ENCODE peak calls at places on chromosomes 2 and 18, in four cellular contexts. C is RPMI7951, L is fibroblast of the conjunctiva, T is dorsolateral prefrontal cortex. B is an unnamed sample.

GRCh38 chr2:195331124-195331523 is 325.9 kb upstream of the SLC39A10 start:
- DNase-seq in L (no peak), C (no peak), T (no peak), B (no peak)

GRCh38 chr2:86562485-86562890 is 755 bp downstream of the CHMP3 start:
- DNase-seq in L (no peak), C (no peak), T (no peak), B (no peak)

GRCh38 chr2:171046056-171046560 is 114.6 kb downstream of the TLK1 start:
- DNase-seq in C (no peak), L (no peak), T (no peak), B (peak)

GRCh38 chr2:10977003-10977402 is 65.3 kb downstream of the KCNF1 start:
- DNase-seq in C (peak), L (no peak), T (no peak), B (no peak)

GRCh38 chr2:176088048-176088936 is 4.2 kb upstream of the HOXD13 start:
- DNase-seq in C (peak), L (no peak), T (peak), B (peak)

GRCh38 chr2:3256655-3257054 is 121.0 kb downstream of the EIPR1 start:
- DNase-seq in T (no peak), L (no peak), C (no peak), B (no peak)

GRCh38 chr2:200301953-200302628 is 4.4 kb upstream of the SPATS2L start:
- DNase-seq in C (no peak), L (no peak), T (no peak), B (no peak)

GRCh38 chr2:196677404-196677803 is 37.9 kb downstream of the CCDC150 start:
- DNase-seq in T (no peak), C (peak), L (peak), B (peak)

GRCh38 chr18:45386256-45386655 is 229.0 kb upstream of the SLC14A2 start:
- DNase-seq in C (peak), L (peak), T (peak), B (peak)

GRCh38 chr18:395481-396250 is 104.8 kb downstream of the COLEC12 start:
- DNase-seq in C (peak), L (peak), T (no peak), B (peak)

GRCh38 chr18:25365242-25365641 is 13.3 kb upstream of the ZNF521 start:
- DNase-seq in T (no peak), L (no peak), C (peak), B (no peak)

GRCh38 chr2:104434363-104434792 is 419.5 kb upstream of the POU3F3 start:
- DNase-seq in L (no peak), C (no peak), T (peak), B (no peak)

GRCh38 chr2:173150087-173150486 is 74.4 kb downstream of the MAP3K20 start:
- DNase-seq in C (peak), T (no peak), L (no peak), B (peak)

GRCh38 chr2:152513681-152514080 is 178.7 kb downstream of the FMNL2 start:
- DNase-seq in T (no peak), C (peak), L (no peak), B (no peak)

GRCh38 chr2:23595021-23595420 is 210.0 kb downstream of the KLHL29 start:
- DNase-seq in L (no peak), T (no peak), C (no peak), B (no peak)

GRCh38 chr2:152025678-152026287 is 73.1 kb downstream of the CACNB4 start:
- DNase-seq in T (peak), L (peak), C (peak), B (peak)

GRCh38 chr2:15667579-15668556 is 76.2 kb downstream of the DDX1 start:
- DNase-seq in C (peak), L (no peak), T (no peak), B (no peak)

GRCh38 chr18:33751613-33752221 is 173.7 kb downstream of the ASXL3 start:
- DNase-seq in L (no peak), C (no peak), T (no peak), B (peak)

GRCh38 chr2:183179156-183179555 is 54.9 kb downstream of the NUP35 start:
- DNase-seq in C (no peak), L (no peak), T (no peak), B (peak)

GRCh38 chr2:85605406-85606115 is 3.1 kb upstream of the TMEM150A start:
- DNase-seq in T (no peak), L (peak), C (peak), B (peak)

GRCh38 chr2:206981739-206982336 is 42.5 kb downstream of the CPO start:
- DNase-seq in T (peak), L (peak), C (peak), B (peak)

GRCh38 chr18:75107931-75108276 is 101.0 kb downstream of the PTGR3 start:
- DNase-seq in T (no peak), L (no peak), C (no peak), B (no peak)

GRCh38 chr2:159072795-159073194 is 104.4 kb downstream of the TANC1 start:
- DNase-seq in L (no peak), C (peak), T (no peak), B (peak)

GRCh38 chr2:36541891-36542595 is 55.9 kb downstream of the FEZ2 start:
- DNase-seq in L (no peak), T (no peak), C (no peak), B (no peak)

GRCh38 chr2:1993711-1994682 is 249.7 kb upstream of the PXDN start:
- DNase-seq in T (no peak), L (no peak), C (peak), B (peak)

GRCh38 chr2:46175409-46175808 is 121.8 kb upstream of the EPAS1 start:
- DNase-seq in T (no peak), L (no peak), C (peak), B (no peak)

GRCh38 chr2:128781888-128782385 is 463.3 kb upstream of the HS6ST1 start:
- DNase-seq in L (no peak), T (no peak), C (no peak), B (no peak)

GRCh38 chr2:204849887-204850286 is 304.6 kb downstream of the PARD3B start:
- DNase-seq in C (no peak), L (no peak), T (no peak), B (no peak)

B was measured in astrocyte of the cerebellum.